ENCODE peak calls at places on chromosome 6, in four cellular contexts. D, T, L and J are unnamed samples.
A peak's percentile ranks its signal among the peaks of the same experiment; 100 is the strongest.

GRCh38 chr6:53067799-53068442 is 2.7 kb downstream of the FBXO9 start:
- DNase-seq in D (no peak), T (no peak), L (no peak), J (no peak)

GRCh38 chr6:108123946-108124345 is 41.9 kb upstream of the NR2E1 start:
- DNase-seq in D (no peak), T (no peak), L (no peak), J (no peak)

GRCh38 chr6:136959471-136959891 is 37.4 kb downstream of the SLC35D3 start:
- DNase-seq in D (no peak), T (no peak), L (no peak), J (no peak)

GRCh38 chr6:149166747-149167146 is 150.8 kb upstream of the TAB2 start:
- DNase-seq in D (no peak), T (no peak), L (peak; percentile 7), J (no peak)

GRCh38 chr6:25089442-25089841 is 153.7 kb upstream of the RIPOR2 start:
- DNase-seq in D (no peak), T (no peak), L (no peak), J (peak; percentile 73)

GRCh38 chr6:150652848-150653613 is 53.3 kb downstream of the PLEKHG1 start:
- DNase-seq in D (no peak), T (no peak), L (peak; percentile 40), J (peak; percentile 49)

GRCh38 chr6:84492246-84493135 is 265.0 kb upstream of the CEP162 start:
- DNase-seq in D (no peak), T (no peak), L (no peak), J (peak; percentile 12)

GRCh38 chr6:37535701-37536461 is 36.2 kb upstream of the CCDC167 start:
- DNase-seq in D (no peak), T (peak; percentile 10), L (peak; percentile 52), J (no peak)

GRCh38 chr6:6315660-6316059 is 4.8 kb downstream of the F13A1 start:
- DNase-seq in D (no peak), T (no peak), L (peak; percentile 49), J (peak; percentile 48)

GRCh38 chr6:109117346-109118035 is 22.2 kb downstream of the CEP57L1 start:
- DNase-seq in D (no peak), T (no peak), L (no peak), J (peak; percentile 50)

GRCh38 chr6:157054531-157054979 is 268.8 kb downstream of the TMEM242 start:
- DNase-seq in D (no peak), T (no peak), L (no peak), J (no peak)

GRCh38 chr6:36851149-36851614 is 11.9 kb upstream of the CPNE5 start:
- DNase-seq in D (peak; percentile 61), T (no peak), L (peak; percentile 78), J (peak; percentile 71)

GRCh38 chr6:7541175-7542064 is at the start of gene DSP:
- DNase-seq in D (no peak), T (peak; percentile 16), L (peak; percentile 93), J (peak; percentile 70)

GRCh38 chr6:70651326-70651905 is 16.3 kb upstream of the SMAP1 start:
- DNase-seq in D (no peak), T (no peak), L (no peak), J (no peak)